ENCODE peak calls at places on chromosomes 16 and 17, in six cellular contexts. Z is neural crest cell; X is kidney glomerular epithelial cell; O is HS-5; P is hypothalamus; J is activated naive CD8-positive, alpha-beta T cell treated with anti-CD3 and anti-CD28 coated beads for 36 hours. D is an unnamed sample.

GRCh38 chr16:85042606-85043005 is 15.0 kb downstream of the KIAA0513 start:
- DNase-seq in Z (no peak), J (no peak), P (no peak), X (no peak), O (no peak), D (no peak)

GRCh38 chr17:44086364-44087311 is 16.1 kb downstream of the G6PC3 start:
- DNase-seq in O (peak), J (peak), P (no peak), Z (no peak), X (peak), D (peak)

GRCh38 chr16:54171855-54172537 is 114.6 kb downstream of the IRX3 start:
- DNase-seq in J (no peak), P (no peak), Z (no peak), X (peak), O (no peak), D (no peak)

GRCh38 chr16:55605756-55606155 is 39.3 kb downstream of the CAPNS2 start:
- DNase-seq in Z (no peak), J (no peak), O (no peak), X (no peak), P (no peak), D (no peak)

GRCh38 chr16:84502581-84502980 is 1.9 kb downstream of the MEAK7 start:
- DNase-seq in J (no peak), Z (no peak), X (no peak), P (no peak), O (no peak), D (no peak)

GRCh38 chr17:27430882-27431491 is 25.3 kb upstream of the KSR1 start:
- DNase-seq in P (peak), X (no peak), O (no peak), J (no peak), Z (peak), D (no peak)

GRCh38 chr17:17494499-17495447 is 1.4 kb downstream of the RASD1 start:
- DNase-seq in J (peak), O (no peak), X (no peak), P (peak), Z (peak), D (no peak)

GRCh38 chr17:73423159-73423715 is 111.4 kb upstream of the CDC42EP4 start:
- DNase-seq in P (no peak), X (no peak), Z (no peak), J (no peak), O (no peak), D (no peak)

GRCh38 chr17:75065562-75066151 is 18.6 kb downstream of the KCTD2 start:
- DNase-seq in Z (no peak), P (no peak), X (peak), O (no peak), J (peak), D (no peak)

D was measured in amygdala.